ENCODE peak calls at places on chromosome 3, in five cellular contexts. A is HuH-7.5, U is AG20443, B is NCI-H1694, D is neural crest cell. L is an unnamed sample.

GRCh38 chr3:40780801-40781406 is 256.1 kb downstream of the ZNF621 start:
- DNase-seq in A (no peak), U (peak; percentile 43), B (no peak), D (peak; percentile 63), L (peak; percentile 19)

GRCh38 chr3:167507954-167508353 is 34.1 kb upstream of the SERPINI2 start:
- DNase-seq in A (no peak), U (no peak), B (no peak), D (no peak), L (no peak)

GRCh38 chr3:121985841-121986240 is 36.2 kb downstream of the ILDR1 start:
- DNase-seq in A (no peak), U (no peak), B (no peak), D (no peak), L (no peak)

GRCh38 chr3:36362973-36363372 is 17.3 kb upstream of the STAC start:
- DNase-seq in A (no peak), U (peak; percentile 73), B (no peak), D (no peak), L (peak; percentile 88)

GRCh38 chr3:188049890-188050530 is 103.9 kb upstream of the LPP start:
- DNase-seq in A (no peak), U (no peak), B (no peak), D (no peak), L (no peak)

GRCh38 chr3:42061042-42061710 is 30.0 kb upstream of the TRAK1 start:
- DNase-seq in A (no peak), U (no peak), B (no peak), D (no peak), L (no peak)

GRCh38 chr3:157786216-157786615 is 283.0 kb upstream of the VEPH1 start:
- DNase-seq in A (no peak), U (peak; percentile 75), B (no peak), D (no peak), L (peak; percentile 92)

GRCh38 chr3:158696618-158697017 is 24.2 kb upstream of the LXN start:
- DNase-seq in A (no peak), U (peak; percentile 25), B (no peak), D (no peak), L (peak; percentile 43)

GRCh38 chr3:15171096-15171495 is 35.0 kb upstream of the CAPN7 start:
- DNase-seq in A (peak; percentile 94), U (no peak), B (no peak), D (no peak), L (no peak)

GRCh38 chr3:120450914-120451669 is at the start of gene FSTL1:
- DNase-seq in A (no peak), U (peak; percentile 90), B (no peak), D (peak; percentile 58), L (peak; percentile 84)

GRCh38 chr3:188948658-188949400 is 222.9 kb upstream of the TPRG1 start:
- DNase-seq in A (no peak), U (peak; percentile 46), B (no peak), D (no peak), L (peak; percentile 92)

GRCh38 chr3:60178931-60179653 is 1072.2 kb downstream of the FHIT start:
- DNase-seq in A (no peak), U (no peak), B (no peak), D (no peak), L (no peak)

GRCh38 chr3:161108840-161109239 is 3.7 kb upstream of the B3GALNT1 start:
- DNase-seq in A (no peak), U (peak; percentile 45), B (no peak), D (no peak), L (peak; percentile 51)

GRCh38 chr3:150106752-150107428 is 136.2 kb upstream of the PFN2 start:
- DNase-seq in A (no peak), U (peak; percentile 86), B (no peak), D (no peak), L (peak; percentile 99)

L was measured in EL.